ENCODE peak calls at places on chromosome 2, in four cellular contexts. J is activated CD8-positive, alpha-beta memory T cell treated with anti-CD3 and anti-CD28 coated beads for 4 hours; A is AG10803; F is Ammon's horn. I is an unnamed sample.

GRCh38 chr2:96207778-96208143 is 866 bp downstream of the STARD7 start:
- DNase-seq in J (no peak), A (no peak), F (peak), I (no peak)

GRCh38 chr2:112958428-112959108 is 19.2 kb upstream of the IL36G start:
- DNase-seq in J (peak), A (peak), F (peak), I (no peak)

GRCh38 chr2:205673312-205673711 is 9.0 kb upstream of the NRP2 start:
- DNase-seq in J (no peak), A (no peak), F (no peak), I (no peak)

GRCh38 chr2:232689152-232689910 is 7.8 kb upstream of the GIGYF2 start:
- DNase-seq in J (no peak), A (peak), F (peak), I (no peak)

GRCh38 chr2:199136681-199137080 is 321.1 kb downstream of the SATB2 start:
- DNase-seq in J (no peak), A (peak), F (no peak), I (peak)

GRCh38 chr2:240169486-240170353 is 29.3 kb upstream of the OTOS start:
- DNase-seq in J (no peak), A (no peak), F (no peak), I (no peak)

GRCh38 chr2:208608436-208608835 is 201.8 kb downstream of the PTH2R start:
- DNase-seq in J (no peak), A (no peak), F (no peak), I (no peak)

GRCh38 chr2:173355132-173355865 is 627 bp downstream of the CDCA7 start:
- DNase-seq in J (no peak), A (peak), F (no peak), I (no peak)